ENCODE peak calls at places on chromosome 5, in nine cellular contexts. One of them, this sample, is unnamed.

GRCh38 chr5:179762079-179762780 is 29.6 kb downstream of the MAML1 start:
- DNase-seq in heart left ventricle: no peak
- DNase-seq in brain microvascular endothelial cell: peak; percentile 31
- DNase-seq in PC-3: peak; percentile 1
- DNase-seq in CD8-positive, alpha-beta T cell: no peak
- DNase-seq in SK-N-SH: peak; percentile 39
- DNase-seq in lung: no peak
- DNase-seq in transverse colon: peak; percentile 25
- DNase-seq in neuronal stem cell: no peak
- DNase-seq in this sample: no peak

GRCh38 chr5:39132792-39133191 is 58.6 kb upstream of the RICTOR start:
- DNase-seq in heart left ventricle: no peak
- DNase-seq in brain microvascular endothelial cell: no peak
- DNase-seq in PC-3: no peak
- DNase-seq in CD8-positive, alpha-beta T cell: no peak
- DNase-seq in SK-N-SH: no peak
- DNase-seq in lung: no peak
- DNase-seq in transverse colon: no peak
- DNase-seq in neuronal stem cell: no peak
- DNase-seq in this sample: no peak

GRCh38 chr5:138132543-138132942 is 6.7 kb downstream of the NME5 start:
- DNase-seq in heart left ventricle: no peak
- DNase-seq in brain microvascular endothelial cell: no peak
- DNase-seq in PC-3: no peak
- DNase-seq in CD8-positive, alpha-beta T cell: no peak
- DNase-seq in SK-N-SH: no peak
- DNase-seq in lung: no peak
- DNase-seq in transverse colon: no peak
- DNase-seq in neuronal stem cell: no peak
- DNase-seq in this sample: no peak

GRCh38 chr5:87924451-87924850 is 344.2 kb downstream of the TMEM161B start:
- DNase-seq in heart left ventricle: no peak
- DNase-seq in brain microvascular endothelial cell: no peak
- DNase-seq in PC-3: peak; percentile 95
- DNase-seq in CD8-positive, alpha-beta T cell: no peak
- DNase-seq in SK-N-SH: no peak
- DNase-seq in lung: no peak
- DNase-seq in transverse colon: no peak
- DNase-seq in neuronal stem cell: no peak
- DNase-seq in this sample: no peak

GRCh38 chr5:172444626-172445365 is 9.5 kb downstream of the SH3PXD2B start:
- DNase-seq in heart left ventricle: no peak
- DNase-seq in brain microvascular endothelial cell: no peak
- DNase-seq in PC-3: no peak
- DNase-seq in CD8-positive, alpha-beta T cell: no peak
- DNase-seq in SK-N-SH: no peak
- DNase-seq in lung: no peak
- DNase-seq in transverse colon: no peak
- DNase-seq in neuronal stem cell: no peak
- DNase-seq in this sample: no peak

GRCh38 chr5:107103522-107103921 is 567.2 kb downstream of the EFNA5 start:
- DNase-seq in heart left ventricle: no peak
- DNase-seq in brain microvascular endothelial cell: no peak
- DNase-seq in PC-3: no peak
- DNase-seq in CD8-positive, alpha-beta T cell: no peak
- DNase-seq in SK-N-SH: no peak
- DNase-seq in lung: no peak
- DNase-seq in transverse colon: no peak
- DNase-seq in neuronal stem cell: no peak
- DNase-seq in this sample: no peak

GRCh38 chr5:156356238-156356637 is 29.3 kb downstream of the SGCD start:
- DNase-seq in heart left ventricle: no peak
- DNase-seq in brain microvascular endothelial cell: no peak
- DNase-seq in PC-3: no peak
- DNase-seq in CD8-positive, alpha-beta T cell: no peak
- DNase-seq in SK-N-SH: no peak
- DNase-seq in lung: no peak
- DNase-seq in transverse colon: no peak
- DNase-seq in neuronal stem cell: no peak
- DNase-seq in this sample: no peak

GRCh38 chr5:180461303-180461702 is 32.9 kb upstream of the CNOT6 start:
- DNase-seq in heart left ventricle: no peak
- DNase-seq in brain microvascular endothelial cell: no peak
- DNase-seq in PC-3: no peak
- DNase-seq in CD8-positive, alpha-beta T cell: no peak
- DNase-seq in SK-N-SH: no peak
- DNase-seq in lung: no peak
- DNase-seq in transverse colon: no peak
- DNase-seq in neuronal stem cell: no peak
- DNase-seq in this sample: no peak

GRCh38 chr5:149472399-149472798 is 78.8 kb downstream of the CSNK1A1 start:
- DNase-seq in heart left ventricle: no peak
- DNase-seq in brain microvascular endothelial cell: no peak
- DNase-seq in PC-3: no peak
- DNase-seq in CD8-positive, alpha-beta T cell: no peak
- DNase-seq in SK-N-SH: no peak
- DNase-seq in lung: no peak
- DNase-seq in transverse colon: peak; percentile 5
- DNase-seq in neuronal stem cell: no peak
- DNase-seq in this sample: no peak

GRCh38 chr5:74765201-74765600 is 1.7 kb downstream of the GFM2 start:
- DNase-seq in heart left ventricle: no peak
- DNase-seq in brain microvascular endothelial cell: no peak
- DNase-seq in PC-3: peak; percentile 13
- DNase-seq in CD8-positive, alpha-beta T cell: no peak
- DNase-seq in SK-N-SH: no peak
- DNase-seq in lung: no peak
- DNase-seq in transverse colon: no peak
- DNase-seq in neuronal stem cell: no peak
- DNase-seq in this sample: no peak

GRCh38 chr5:89968870-89969472 is 440.6 kb downstream of the CETN3 start:
- DNase-seq in heart left ventricle: peak; percentile 37
- DNase-seq in brain microvascular endothelial cell: peak; percentile 29
- DNase-seq in PC-3: no peak
- DNase-seq in CD8-positive, alpha-beta T cell: no peak
- DNase-seq in SK-N-SH: no peak
- DNase-seq in lung: peak; percentile 31
- DNase-seq in transverse colon: no peak
- DNase-seq in neuronal stem cell: no peak
- DNase-seq in this sample: no peak

GRCh38 chr5:177495243-177496060 is 2.0 kb downstream of the PDLIM7 start:
- DNase-seq in heart left ventricle: peak; percentile 76
- DNase-seq in brain microvascular endothelial cell: peak; percentile 90
- DNase-seq in PC-3: peak; percentile 31
- DNase-seq in CD8-positive, alpha-beta T cell: no peak
- DNase-seq in SK-N-SH: peak; percentile 48
- DNase-seq in lung: no peak
- DNase-seq in transverse colon: peak; percentile 70
- DNase-seq in neuronal stem cell: peak; percentile 90
- DNase-seq in this sample: peak; percentile 34

GRCh38 chr5:53917095-53917494 is 356.7 kb downstream of the NDUFS4 start:
- DNase-seq in heart left ventricle: no peak
- DNase-seq in brain microvascular endothelial cell: peak; percentile 28
- DNase-seq in PC-3: peak; percentile 25
- DNase-seq in CD8-positive, alpha-beta T cell: no peak
- DNase-seq in SK-N-SH: no peak
- DNase-seq in lung: no peak
- DNase-seq in transverse colon: no peak
- DNase-seq in neuronal stem cell: no peak
- DNase-seq in this sample: no peak

DNA sequence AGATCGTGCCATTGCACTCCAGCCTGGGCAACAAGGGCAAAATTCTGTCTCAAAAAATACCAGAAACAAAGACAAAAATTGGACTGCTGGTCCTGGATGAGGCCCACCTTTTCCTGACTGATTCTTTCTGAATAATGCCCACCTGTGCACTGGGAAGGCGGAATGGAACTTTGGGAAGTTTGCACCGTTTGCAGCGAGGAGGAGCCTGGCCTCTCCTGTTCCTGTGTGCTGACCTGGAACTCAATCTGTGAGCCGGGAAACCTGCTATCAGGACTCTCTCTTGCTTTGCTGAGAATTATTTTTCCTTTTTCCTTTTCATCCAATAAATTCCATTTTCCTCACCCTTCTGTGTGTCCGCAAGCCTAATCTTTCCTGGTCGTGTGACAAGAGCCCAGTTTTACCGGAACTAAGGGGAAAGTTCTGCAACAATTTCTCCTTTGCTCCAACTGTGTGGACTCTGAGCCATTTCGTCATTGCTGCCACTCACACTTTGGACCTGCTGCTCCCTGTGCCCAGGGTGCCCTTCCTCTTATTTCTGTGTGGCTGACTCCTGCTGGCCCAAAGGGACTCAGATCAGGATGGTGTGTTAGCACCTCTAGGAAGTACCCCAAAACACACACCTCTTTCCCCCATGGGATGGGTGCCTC is 4.5 kb upstream of the GLRX start:
- DNase-seq in heart left ventricle: no peak
- DNase-seq in brain microvascular endothelial cell: no peak
- DNase-seq in PC-3: no peak
- DNase-seq in CD8-positive, alpha-beta T cell: no peak
- DNase-seq in SK-N-SH: no peak
- DNase-seq in lung: no peak
- DNase-seq in transverse colon: peak; percentile 80
- DNase-seq in neuronal stem cell: no peak
- DNase-seq in this sample: no peak
- H3K27ac ChIP-seq in heart left ventricle: no peak overlapping the region
- H3K27ac ChIP-seq in brain microvascular endothelial cell: no peak overlapping the region
- H3K27ac ChIP-seq in PC-3: no peak overlapping the region
- H3K27ac ChIP-seq in CD8-positive, alpha-beta T cell: no peak overlapping the region
- H3K27ac ChIP-seq in SK-N-SH: no peak overlapping the region
- H3K27ac ChIP-seq in lung: no peak overlapping the region
- H3K27ac ChIP-seq in transverse colon: peak overlapping the region; percentile 73
- H3K27ac ChIP-seq in neuronal stem cell: no peak overlapping the region
- H3K27ac ChIP-seq in this sample: no peak overlapping the region

DNA sequence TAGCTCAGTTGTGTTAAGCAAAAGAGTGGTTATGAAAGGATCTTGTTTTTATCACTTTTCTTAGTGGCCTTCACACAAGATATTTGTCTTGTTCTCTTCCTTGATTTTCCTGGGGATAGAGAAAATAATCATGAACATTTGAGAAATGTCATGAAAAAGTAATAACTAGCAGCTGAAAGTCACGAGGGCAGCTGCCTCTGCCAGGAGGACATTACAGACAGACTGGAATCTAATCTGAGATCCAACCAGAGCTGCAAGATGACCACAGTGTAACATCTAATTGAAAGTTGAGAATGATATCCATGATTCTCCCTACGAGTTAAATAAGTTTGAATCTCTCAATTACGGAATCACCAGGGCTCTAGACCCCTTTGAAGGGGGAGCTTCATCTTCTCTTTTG is 274.9 kb downstream of the ARHGAP26 start:
- DNase-seq in heart left ventricle: no peak
- DNase-seq in brain microvascular endothelial cell: no peak
- DNase-seq in PC-3: no peak
- DNase-seq in CD8-positive, alpha-beta T cell: no peak
- DNase-seq in SK-N-SH: no peak
- DNase-seq in lung: no peak
- DNase-seq in transverse colon: no peak
- DNase-seq in neuronal stem cell: no peak
- DNase-seq in this sample: no peak
- H3K27ac ChIP-seq in heart left ventricle: no peak overlapping the region
- H3K27ac ChIP-seq in brain microvascular endothelial cell: no peak overlapping the region
- H3K27ac ChIP-seq in PC-3: no peak overlapping the region
- H3K27ac ChIP-seq in CD8-positive, alpha-beta T cell: no peak overlapping the region
- H3K27ac ChIP-seq in SK-N-SH: no peak overlapping the region
- H3K27ac ChIP-seq in lung: no peak overlapping the region
- H3K27ac ChIP-seq in transverse colon: no peak overlapping the region
- H3K27ac ChIP-seq in neuronal stem cell: no peak overlapping the region
- H3K27ac ChIP-seq in this sample: no peak overlapping the region

GRCh38 chr5:154849261-154849660 is 1.1 kb downstream of the FAXDC2 start:
- DNase-seq in heart left ventricle: no peak
- DNase-seq in brain microvascular endothelial cell: no peak
- DNase-seq in PC-3: no peak
- DNase-seq in CD8-positive, alpha-beta T cell: no peak
- DNase-seq in SK-N-SH: no peak
- DNase-seq in lung: no peak
- DNase-seq in transverse colon: no peak
- DNase-seq in neuronal stem cell: no peak
- DNase-seq in this sample: no peak

GRCh38 chr5:154842689-154843530 is 7.5 kb downstream of the FAXDC2 start:
- DNase-seq in heart left ventricle: no peak
- DNase-seq in brain microvascular endothelial cell: no peak
- DNase-seq in PC-3: no peak
- DNase-seq in CD8-positive, alpha-beta T cell: no peak
- DNase-seq in SK-N-SH: no peak
- DNase-seq in lung: no peak
- DNase-seq in transverse colon: no peak
- DNase-seq in neuronal stem cell: no peak
- DNase-seq in this sample: no peak

GRCh38 chr5:154840435-154841272 is 9.7 kb downstream of the FAXDC2 start:
- DNase-seq in heart left ventricle: no peak
- DNase-seq in brain microvascular endothelial cell: no peak
- DNase-seq in PC-3: no peak
- DNase-seq in CD8-positive, alpha-beta T cell: no peak
- DNase-seq in SK-N-SH: no peak
- DNase-seq in lung: no peak
- DNase-seq in transverse colon: no peak
- DNase-seq in neuronal stem cell: no peak
- DNase-seq in this sample: no peak

GRCh38 chr5:154841273-154841661 is 9.1 kb downstream of the FAXDC2 start:
- DNase-seq in heart left ventricle: no peak
- DNase-seq in brain microvascular endothelial cell: no peak
- DNase-seq in PC-3: no peak
- DNase-seq in CD8-positive, alpha-beta T cell: no peak
- DNase-seq in SK-N-SH: no peak
- DNase-seq in lung: no peak
- DNase-seq in transverse colon: no peak
- DNase-seq in neuronal stem cell: no peak
- DNase-seq in this sample: no peak

GRCh38 chr5:154844800-154845199 is 5.6 kb downstream of the FAXDC2 start:
- DNase-seq in heart left ventricle: no peak
- DNase-seq in brain microvascular endothelial cell: no peak
- DNase-seq in PC-3: no peak
- DNase-seq in CD8-positive, alpha-beta T cell: no peak
- DNase-seq in SK-N-SH: peak; percentile 56
- DNase-seq in lung: no peak
- DNase-seq in transverse colon: no peak
- DNase-seq in neuronal stem cell: no peak
- DNase-seq in this sample: no peak
- H3K27ac ChIP-seq in heart left ventricle: no peak overlapping the region
- H3K27ac ChIP-seq in brain microvascular endothelial cell: no peak overlapping the region
- H3K27ac ChIP-seq in PC-3: no peak overlapping the region
- H3K27ac ChIP-seq in CD8-positive, alpha-beta T cell: no peak overlapping the region
- H3K27ac ChIP-seq in SK-N-SH: peak overlapping the region; percentile 67
- H3K27ac ChIP-seq in lung: no peak overlapping the region
- H3K27ac ChIP-seq in transverse colon: no peak overlapping the region
- H3K27ac ChIP-seq in neuronal stem cell: no peak overlapping the region
- H3K27ac ChIP-seq in this sample: no peak overlapping the region

GRCh38 chr5:56607551-56607950 is 207.8 kb upstream of the MAP3K1 start:
- DNase-seq in heart left ventricle: no peak
- DNase-seq in brain microvascular endothelial cell: no peak
- DNase-seq in PC-3: no peak
- DNase-seq in CD8-positive, alpha-beta T cell: no peak
- DNase-seq in SK-N-SH: no peak
- DNase-seq in lung: no peak
- DNase-seq in transverse colon: no peak
- DNase-seq in neuronal stem cell: no peak
- DNase-seq in this sample: no peak
- H3K27ac ChIP-seq in heart left ventricle: no peak overlapping the region
- H3K27ac ChIP-seq in brain microvascular endothelial cell: peak overlapping the region; percentile 23
- H3K27ac ChIP-seq in PC-3: no peak overlapping the region
- H3K27ac ChIP-seq in CD8-positive, alpha-beta T cell: no peak overlapping the region
- H3K27ac ChIP-seq in SK-N-SH: no peak overlapping the region
- H3K27ac ChIP-seq in lung: no peak overlapping the region
- H3K27ac ChIP-seq in transverse colon: no peak overlapping the region
- H3K27ac ChIP-seq in neuronal stem cell: no peak overlapping the region
- H3K27ac ChIP-seq in this sample: no peak overlapping the region